ENCODE peak calls at places on chromosomes 13 and 19, in four cellular contexts. R is activated B cell treated with CpG ODN at 0.5 μM for 24 hours, U is heart left ventricle, F is BE2C. Z is an unnamed sample.

GRCh38 chr19:14031719-14032480 is at the start of gene IL27RA:
- DNase-seq in R (peak; percentile 70), U (peak; percentile 76), F (peak; percentile 70), Z (peak; percentile 69)

GRCh38 chr13:98657506-98658085 is 80.7 kb upstream of the STK24 start:
- DNase-seq in R (no peak), U (no peak), F (no peak), Z (no peak)

GRCh38 chr13:76853481-76853880 is 32.7 kb downstream of the KCTD12 start:
- DNase-seq in R (no peak), U (no peak), F (no peak), Z (no peak)

GRCh38 chr19:46015961-46016425 is 6.9 kb downstream of the PGLYRP1 start:
- DNase-seq in R (peak; percentile 40), U (no peak), F (no peak), Z (no peak)

GRCh38 chr13:97340399-97340798 is 93.6 kb upstream of the RAP2A start:
- DNase-seq in R (no peak), U (no peak), F (no peak), Z (no peak)

GRCh38 chr13:43558942-43559341 is 227.8 kb downstream of the ENOX1 start:
- DNase-seq in R (no peak), U (no peak), F (no peak), Z (no peak)

GRCh38 chr13:29480893-29481525 is 114.5 kb downstream of the SLC7A1 start:
- DNase-seq in R (no peak), U (no peak), F (no peak), Z (no peak)

GRCh38 chr19:57961785-57962184 is 12.5 kb downstream of the C19orf18 start:
- DNase-seq in R (no peak), U (no peak), F (no peak), Z (no peak)

GRCh38 chr19:17778621-17779280 is 16.2 kb upstream of the B3GNT3 start:
- DNase-seq in R (no peak), U (no peak), F (no peak), Z (no peak)

GRCh38 chr13:91045351-91046034 is 302.0 kb upstream of the MIR17HG start:
- DNase-seq in R (no peak), U (no peak), F (no peak), Z (no peak)

GRCh38 chr13:73547239-73547638 is 488.4 kb downstream of the KLF5 start:
- DNase-seq in R (no peak), U (no peak), F (no peak), Z (no peak)

GRCh38 chr19:32012886-32013635 is 332.3 kb upstream of the ZNF507 start:
- DNase-seq in R (no peak), U (no peak), F (no peak), Z (no peak)

GRCh38 chr19:4977299-4978174 is 8.6 kb downstream of the KDM4B start:
- DNase-seq in R (peak; percentile 47), U (peak; percentile 65), F (peak; percentile 72), Z (no peak)

GRCh38 chr19:40549007-40549708 is 27.5 kb upstream of the SHKBP1 start:
- DNase-seq in R (peak; percentile 52), U (peak; percentile 53), F (peak; percentile 95), Z (peak; percentile 21)

GRCh38 chr13:101946411-101946810 is 455.4 kb downstream of the FGF14 start:
- DNase-seq in R (no peak), U (no peak), F (no peak), Z (no peak)

GRCh38 chr13:101942535-101943157 is 459.2 kb downstream of the FGF14 start:
- DNase-seq in R (no peak), U (no peak), F (peak; percentile 63), Z (no peak)

GRCh38 chr13:101941095-101941777 is 460.6 kb downstream of the FGF14 start:
- DNase-seq in R (no peak), U (no peak), F (no peak), Z (no peak)

GRCh38 chr13:101942038-101942437 is 459.8 kb downstream of the FGF14 start:
- DNase-seq in R (no peak), U (no peak), F (peak; percentile 55), Z (no peak)

GRCh38 chr13:101945435-101945834 is 456.4 kb downstream of the FGF14 start:
- DNase-seq in R (no peak), U (no peak), F (no peak), Z (no peak)
- TF ChIP-seq CTCF in R (no peak), U (no peak), F (peak; percentile 31), Z (no peak)

GRCh38 chr19:44892932-44893331 is 1.9 kb downstream of the TOMM40 start:
- DNase-seq in R (no peak), U (no peak), F (no peak), Z (no peak)

GRCh38 chr19:44893704-44894103 is 2.6 kb downstream of the TOMM40 start:
- DNase-seq in R (no peak), U (no peak), F (no peak), Z (no peak)

GRCh38 chr19:44890366-44891015 is 563 bp upstream of the TOMM40 start:
- DNase-seq in R (peak; percentile 98), U (peak; percentile 100), F (peak; percentile 100), Z (peak; percentile 100)

GRCh38 chr19:44889830-44890365 is 1.2 kb upstream of the TOMM40 start:
- DNase-seq in R (no peak), U (no peak), F (no peak), Z (no peak)

DNA sequence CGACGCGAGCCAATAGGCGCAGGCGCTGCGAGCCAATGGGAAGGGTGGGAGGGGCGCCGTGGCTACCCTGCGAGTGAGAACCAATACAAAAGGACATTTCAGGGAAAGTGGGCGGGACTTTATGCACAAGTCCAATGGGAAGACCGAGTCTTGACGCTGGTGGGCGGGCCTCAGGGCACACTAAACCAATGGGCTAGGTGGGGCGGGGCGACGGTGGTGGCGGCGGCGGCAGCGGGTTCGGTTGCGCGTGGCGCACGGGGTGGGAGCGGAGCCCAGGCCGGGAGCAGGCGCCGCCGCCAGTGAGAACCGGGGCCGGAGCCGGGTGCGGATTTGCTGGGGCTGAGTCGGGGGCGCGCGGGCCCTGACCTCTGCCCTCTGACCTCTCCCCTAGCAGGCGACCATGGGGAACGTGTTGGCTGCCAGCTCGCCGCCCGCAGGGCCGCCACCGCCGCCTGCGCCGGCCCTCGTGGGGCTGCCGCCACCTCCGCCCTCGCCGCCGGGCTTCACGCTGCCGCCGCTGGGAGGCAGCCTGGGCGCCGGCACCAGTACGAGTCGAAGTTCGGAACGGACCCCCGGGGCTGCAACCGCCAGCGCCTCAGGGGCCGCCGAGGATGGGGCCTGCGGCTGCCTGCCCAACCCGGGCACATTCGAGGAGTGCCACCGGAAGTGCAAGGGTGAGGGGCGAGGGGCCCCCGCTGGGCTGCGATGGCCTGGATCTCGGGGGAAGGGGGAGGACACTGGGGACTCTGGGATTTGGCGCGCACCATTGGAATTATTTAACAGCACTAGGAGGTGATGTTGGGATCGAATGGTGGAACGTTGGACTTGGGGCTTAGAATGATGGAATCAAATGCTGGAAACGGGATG is at the start of gene TOMM40:
- DNase-seq in R (peak; percentile 92), U (no peak), F (no peak), Z (no peak)
- TF ChIP-seq CTCF in R (no peak), U (peak; percentile 13), F (no peak), Z (no peak)

DNA sequence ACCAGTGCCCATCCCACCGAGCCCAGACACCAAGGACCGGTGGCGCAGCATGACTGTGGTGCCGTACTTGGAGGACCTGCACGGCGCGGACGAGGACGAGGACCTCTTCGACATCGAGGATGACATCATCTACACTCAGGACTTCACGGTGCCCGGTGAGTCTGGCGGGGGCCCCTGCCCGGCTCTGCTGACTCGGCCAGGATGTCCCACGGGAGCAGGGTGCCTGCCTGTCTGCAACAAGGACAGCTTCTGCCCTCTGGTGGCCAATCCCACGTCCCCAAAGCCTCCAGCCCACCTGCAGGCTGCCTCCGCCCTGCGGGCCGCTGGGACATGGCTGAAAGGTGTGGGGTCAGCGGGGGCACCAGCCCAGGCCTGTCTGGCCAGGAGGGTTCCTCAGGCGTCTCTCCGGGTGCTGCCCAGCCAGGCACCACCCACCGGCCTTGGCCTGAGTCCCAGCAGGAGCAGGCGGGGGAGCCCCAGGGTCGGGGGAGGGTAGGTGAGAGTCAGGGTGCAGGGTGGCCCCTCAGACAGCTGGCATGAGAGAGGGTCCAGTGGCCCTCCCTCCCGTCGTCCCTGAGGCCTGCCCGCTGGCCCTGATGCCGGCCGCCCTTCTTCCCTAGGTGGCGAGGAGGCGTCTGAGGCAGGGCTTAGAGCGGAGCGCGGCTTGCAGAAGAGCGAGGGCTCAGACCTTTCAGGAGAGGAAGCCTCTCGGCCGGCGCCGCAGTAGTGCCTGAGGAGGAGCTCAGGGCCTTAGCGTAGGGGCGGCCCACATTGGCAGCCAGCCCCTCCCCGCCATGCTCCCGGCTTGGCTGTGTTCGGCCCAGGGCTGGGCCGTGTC is 14.6 kb downstream of the CBARP start:
- DNase-seq in R (no peak), U (no peak), F (peak; percentile 95), Z (no peak)
- TF ChIP-seq CTCF in R (no peak), U (peak; percentile 36), F (peak; percentile 81), Z (peak; percentile 25)

DNA sequence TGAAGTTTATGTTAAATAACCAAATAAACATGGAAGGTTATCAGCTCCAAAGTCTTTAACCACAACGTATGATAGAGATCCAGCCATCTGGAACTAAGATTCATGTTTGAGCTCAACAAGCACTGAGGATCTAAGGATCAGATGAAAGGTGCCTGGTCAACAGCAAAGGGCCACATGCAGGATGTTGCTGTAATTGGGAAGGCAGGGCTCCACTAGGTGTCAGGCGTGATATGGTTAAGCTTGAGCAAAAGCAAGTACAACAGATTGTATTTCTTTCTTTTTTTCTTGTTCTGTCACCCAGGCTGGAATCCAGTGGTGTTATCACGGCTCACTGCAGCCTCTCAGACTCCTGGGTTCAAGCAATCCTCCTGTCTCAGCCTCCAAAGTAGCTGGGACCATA is 12.0 kb downstream of the EBPL start:
- DNase-seq in R (no peak), U (no peak), F (no peak), Z (peak; percentile 31)
- TF ChIP-seq CTCF in R (no peak), U (no peak), F (no peak), Z (no peak)

GRCh38 chr19:12793290-12794195 is 2.3 kb downstream of the JUNB start:
- DNase-seq in R (peak; percentile 96), U (peak; percentile 95), F (peak; percentile 95), Z (no peak)
- TF ChIP-seq CTCF in R (no peak), U (no peak), F (no peak), Z (no peak)

Z was measured in HL-60.